ENCODE peak calls at places on chromosomes 11 and 22, in five cellular contexts. One of them, this sample, is unnamed.

GRCh38 chr11:119744577-119744976 is 15.6 kb upstream of the NECTIN1 start:
- DNase-seq in GM04504: no peak
- DNase-seq in kidney tubule cell: no peak
- DNase-seq in nucleus accumbens: no peak
- DNase-seq in IMR-90: no peak
- DNase-seq in this sample: no peak

GRCh38 chr11:128902515-128903066 is 11.4 kb downstream of the KCNJ5 start:
- DNase-seq in GM04504: no peak
- DNase-seq in kidney tubule cell: no peak
- DNase-seq in nucleus accumbens: no peak
- DNase-seq in IMR-90: peak
- DNase-seq in this sample: peak

GRCh38 chr22:25853902-25854301 is 111.9 kb downstream of the MYO18B start:
- DNase-seq in GM04504: no peak
- DNase-seq in kidney tubule cell: peak
- DNase-seq in nucleus accumbens: no peak
- DNase-seq in IMR-90: no peak
- DNase-seq in this sample: no peak

GRCh38 chr11:76030286-76030685 is 176.0 kb downstream of the WNT11 start:
- DNase-seq in GM04504: no peak
- DNase-seq in kidney tubule cell: peak
- DNase-seq in nucleus accumbens: no peak
- DNase-seq in IMR-90: peak
- DNase-seq in this sample: peak

GRCh38 chr22:45298934-45299505 is 10.7 kb upstream of the FAM118A start:
- DNase-seq in GM04504: no peak
- DNase-seq in kidney tubule cell: no peak
- DNase-seq in nucleus accumbens: no peak
- DNase-seq in IMR-90: peak
- DNase-seq in this sample: no peak

GRCh38 chr11:41403462-41403861 is 56.0 kb downstream of the LRRC4C start:
- DNase-seq in GM04504: no peak
- DNase-seq in kidney tubule cell: no peak
- DNase-seq in nucleus accumbens: no peak
- DNase-seq in IMR-90: no peak
- DNase-seq in this sample: no peak

GRCh38 chr22:38406617-38407016 is 48.4 kb downstream of the KCNJ4 start:
- DNase-seq in GM04504: no peak
- DNase-seq in kidney tubule cell: no peak
- DNase-seq in nucleus accumbens: no peak
- DNase-seq in IMR-90: peak
- DNase-seq in this sample: no peak

GRCh38 chr11:111766834-111767142 is 599 bp upstream of the PPP2R1B start:
- DNase-seq in GM04504: no peak
- DNase-seq in kidney tubule cell: no peak
- DNase-seq in nucleus accumbens: no peak
- DNase-seq in IMR-90: no peak
- DNase-seq in this sample: no peak

GRCh38 chr11:48123249-48123875 is 93.2 kb upstream of the OR4B1 start:
- DNase-seq in GM04504: no peak
- DNase-seq in kidney tubule cell: no peak
- DNase-seq in nucleus accumbens: no peak
- DNase-seq in IMR-90: no peak
- DNase-seq in this sample: no peak

GRCh38 chr11:57378166-57378565 is 2.8 kb downstream of the PRG3 start:
- DNase-seq in GM04504: no peak
- DNase-seq in kidney tubule cell: peak
- DNase-seq in nucleus accumbens: no peak
- DNase-seq in IMR-90: peak
- DNase-seq in this sample: no peak

GRCh38 chr22:36977401-36977861 is 41.8 kb downstream of the TST start:
- DNase-seq in GM04504: no peak
- DNase-seq in kidney tubule cell: peak
- DNase-seq in nucleus accumbens: peak
- DNase-seq in IMR-90: peak
- DNase-seq in this sample: peak

GRCh38 chr22:17980638-17981051 is 43.7 kb downstream of the MICAL3 start:
- DNase-seq in GM04504: no peak
- DNase-seq in kidney tubule cell: no peak
- DNase-seq in nucleus accumbens: no peak
- DNase-seq in IMR-90: peak
- DNase-seq in this sample: no peak

GRCh38 chr22:29717789-29718188 is 2.0 kb upstream of the CABP7 start:
- DNase-seq in GM04504: no peak
- DNase-seq in kidney tubule cell: no peak
- DNase-seq in nucleus accumbens: no peak
- DNase-seq in IMR-90: no peak
- DNase-seq in this sample: no peak

GRCh38 chr11:71418643-71419042 is 29.6 kb downstream of the DHCR7 start:
- DNase-seq in GM04504: no peak
- DNase-seq in kidney tubule cell: no peak
- DNase-seq in nucleus accumbens: peak
- DNase-seq in IMR-90: no peak
- DNase-seq in this sample: no peak

GRCh38 chr11:110438017-110438416 is 8.3 kb downstream of the FDX1 start:
- DNase-seq in GM04504: no peak
- DNase-seq in kidney tubule cell: no peak
- DNase-seq in nucleus accumbens: no peak
- DNase-seq in IMR-90: no peak
- DNase-seq in this sample: no peak

GRCh38 chr11:62921201-62921572 is at the start of gene CHRM1:
- DNase-seq in GM04504: no peak
- DNase-seq in kidney tubule cell: no peak
- DNase-seq in nucleus accumbens: peak
- DNase-seq in IMR-90: no peak
- DNase-seq in this sample: no peak

GRCh38 chr11:130020323-130020722 is 17.7 kb upstream of the PRDM10 start:
- DNase-seq in GM04504: no peak
- DNase-seq in kidney tubule cell: peak
- DNase-seq in nucleus accumbens: no peak
- DNase-seq in IMR-90: peak
- DNase-seq in this sample: no peak

This sample was measured in amniotic stem cell.